ENCODE peak calls at places on chromosome 4, in nine cellular contexts. One of them, this sample, is unnamed.
A peak's percentile ranks its signal among the peaks of the same experiment; 100 is the strongest.

GRCh38 chr4:85867281-85867680 is 392.3 kb downstream of the ARHGAP24 start:
- DNase-seq in stimulated activated naive CD4-positive, alpha-beta T cell: no peak
- DNase-seq in T-cell: no peak
- DNase-seq in hippocampal formation: no peak
- DNase-seq in left cardiac atrium: no peak
- DNase-seq in fibroblast of lung: no peak
- DNase-seq in substantia nigra: no peak
- DNase-seq in mucosa of descending colon: no peak
- DNase-seq in endothelial cell: no peak
- DNase-seq in this sample: no peak

GRCh38 chr4:8191136-8191747 is 7.8 kb upstream of the SH3TC1 start:
- DNase-seq in stimulated activated naive CD4-positive, alpha-beta T cell: no peak
- DNase-seq in T-cell: no peak
- DNase-seq in hippocampal formation: no peak
- DNase-seq in left cardiac atrium: peak; percentile 90
- DNase-seq in fibroblast of lung: peak; percentile 77
- DNase-seq in substantia nigra: peak; percentile 26
- DNase-seq in mucosa of descending colon: peak; percentile 51
- DNase-seq in endothelial cell: no peak
- DNase-seq in this sample: peak; percentile 85

GRCh38 chr4:130563185-130563890 is 1467.4 kb downstream of the C4orf33 start:
- DNase-seq in stimulated activated naive CD4-positive, alpha-beta T cell: no peak
- DNase-seq in T-cell: no peak
- DNase-seq in hippocampal formation: peak; percentile 4
- DNase-seq in left cardiac atrium: peak; percentile 69
- DNase-seq in fibroblast of lung: peak; percentile 66
- DNase-seq in substantia nigra: no peak
- DNase-seq in mucosa of descending colon: peak; percentile 12
- DNase-seq in endothelial cell: peak; percentile 27
- DNase-seq in this sample: no peak

GRCh38 chr4:8117278-8117682 is 41.3 kb downstream of the ABLIM2 start:
- DNase-seq in stimulated activated naive CD4-positive, alpha-beta T cell: peak; percentile 28
- DNase-seq in T-cell: peak; percentile 2
- DNase-seq in hippocampal formation: no peak
- DNase-seq in left cardiac atrium: peak; percentile 47
- DNase-seq in fibroblast of lung: no peak
- DNase-seq in substantia nigra: no peak
- DNase-seq in mucosa of descending colon: peak; percentile 80
- DNase-seq in endothelial cell: no peak
- DNase-seq in this sample: no peak

GRCh38 chr4:69970071-69970470 is 4.5 kb upstream of the CSN2 start:
- DNase-seq in stimulated activated naive CD4-positive, alpha-beta T cell: no peak
- DNase-seq in T-cell: no peak
- DNase-seq in hippocampal formation: no peak
- DNase-seq in left cardiac atrium: no peak
- DNase-seq in fibroblast of lung: no peak
- DNase-seq in substantia nigra: no peak
- DNase-seq in mucosa of descending colon: no peak
- DNase-seq in endothelial cell: no peak
- DNase-seq in this sample: no peak

GRCh38 chr4:182724414-182724813 is 192.8 kb downstream of the DCTD start:
- DNase-seq in stimulated activated naive CD4-positive, alpha-beta T cell: no peak
- DNase-seq in T-cell: no peak
- DNase-seq in hippocampal formation: no peak
- DNase-seq in left cardiac atrium: no peak
- DNase-seq in fibroblast of lung: peak; percentile 8
- DNase-seq in substantia nigra: no peak
- DNase-seq in mucosa of descending colon: peak; percentile 3
- DNase-seq in endothelial cell: no peak
- DNase-seq in this sample: no peak

GRCh38 chr4:106803107-106803506 is 233.0 kb downstream of the DKK2 start:
- DNase-seq in stimulated activated naive CD4-positive, alpha-beta T cell: no peak
- DNase-seq in T-cell: no peak
- DNase-seq in hippocampal formation: no peak
- DNase-seq in left cardiac atrium: no peak
- DNase-seq in fibroblast of lung: peak; percentile 10
- DNase-seq in substantia nigra: no peak
- DNase-seq in mucosa of descending colon: no peak
- DNase-seq in endothelial cell: no peak
- DNase-seq in this sample: no peak

GRCh38 chr4:53932784-53933183 is 131.6 kb downstream of the CHIC2 start:
- DNase-seq in stimulated activated naive CD4-positive, alpha-beta T cell: no peak
- DNase-seq in T-cell: no peak
- DNase-seq in hippocampal formation: no peak
- DNase-seq in left cardiac atrium: no peak
- DNase-seq in fibroblast of lung: peak; percentile 100
- DNase-seq in substantia nigra: no peak
- DNase-seq in mucosa of descending colon: no peak
- DNase-seq in endothelial cell: no peak
- DNase-seq in this sample: no peak

GRCh38 chr4:90718926-90719325 is 591.7 kb downstream of the CCSER1 start:
- DNase-seq in stimulated activated naive CD4-positive, alpha-beta T cell: no peak
- DNase-seq in T-cell: no peak
- DNase-seq in hippocampal formation: no peak
- DNase-seq in left cardiac atrium: no peak
- DNase-seq in fibroblast of lung: no peak
- DNase-seq in substantia nigra: no peak
- DNase-seq in mucosa of descending colon: no peak
- DNase-seq in endothelial cell: no peak
- DNase-seq in this sample: no peak

GRCh38 chr4:40233227-40233626 is 36.4 kb downstream of the RHOH start:
- DNase-seq in stimulated activated naive CD4-positive, alpha-beta T cell: no peak
- DNase-seq in T-cell: no peak
- DNase-seq in hippocampal formation: no peak
- DNase-seq in left cardiac atrium: no peak
- DNase-seq in fibroblast of lung: no peak
- DNase-seq in substantia nigra: no peak
- DNase-seq in mucosa of descending colon: no peak
- DNase-seq in endothelial cell: no peak
- DNase-seq in this sample: no peak

GRCh38 chr4:39975488-39976089 is 2.1 kb downstream of the PDS5A start:
- DNase-seq in stimulated activated naive CD4-positive, alpha-beta T cell: no peak
- DNase-seq in T-cell: no peak
- DNase-seq in hippocampal formation: no peak
- DNase-seq in left cardiac atrium: no peak
- DNase-seq in fibroblast of lung: peak; percentile 52
- DNase-seq in substantia nigra: no peak
- DNase-seq in mucosa of descending colon: no peak
- DNase-seq in endothelial cell: no peak
- DNase-seq in this sample: no peak

GRCh38 chr4:7600247-7600646 is 165.5 kb upstream of the PSAPL1 start:
- DNase-seq in stimulated activated naive CD4-positive, alpha-beta T cell: no peak
- DNase-seq in T-cell: no peak
- DNase-seq in hippocampal formation: no peak
- DNase-seq in left cardiac atrium: no peak
- DNase-seq in fibroblast of lung: no peak
- DNase-seq in substantia nigra: no peak
- DNase-seq in mucosa of descending colon: no peak
- DNase-seq in endothelial cell: no peak
- DNase-seq in this sample: no peak

GRCh38 chr4:143372093-143372915 is 35.6 kb downstream of the GAB1 start:
- DNase-seq in stimulated activated naive CD4-positive, alpha-beta T cell: no peak
- DNase-seq in T-cell: no peak
- DNase-seq in hippocampal formation: no peak
- DNase-seq in left cardiac atrium: no peak
- DNase-seq in fibroblast of lung: no peak
- DNase-seq in substantia nigra: no peak
- DNase-seq in mucosa of descending colon: no peak
- DNase-seq in endothelial cell: no peak
- DNase-seq in this sample: no peak

GRCh38 chr4:95534032-95534431 is 14.7 kb downstream of the UNC5C start:
- DNase-seq in stimulated activated naive CD4-positive, alpha-beta T cell: no peak
- DNase-seq in T-cell: no peak
- DNase-seq in hippocampal formation: no peak
- DNase-seq in left cardiac atrium: no peak
- DNase-seq in fibroblast of lung: no peak
- DNase-seq in substantia nigra: no peak
- DNase-seq in mucosa of descending colon: no peak
- DNase-seq in endothelial cell: no peak
- DNase-seq in this sample: no peak

GRCh38 chr4:47831026-47831689 is 6.7 kb downstream of the CORIN start:
- DNase-seq in stimulated activated naive CD4-positive, alpha-beta T cell: no peak
- DNase-seq in T-cell: no peak
- DNase-seq in hippocampal formation: no peak
- DNase-seq in left cardiac atrium: no peak
- DNase-seq in fibroblast of lung: no peak
- DNase-seq in substantia nigra: no peak
- DNase-seq in mucosa of descending colon: no peak
- DNase-seq in endothelial cell: no peak
- DNase-seq in this sample: no peak

GRCh38 chr4:112370466-112370865 is 73.3 kb downstream of the ALPK1 start:
- DNase-seq in stimulated activated naive CD4-positive, alpha-beta T cell: no peak
- DNase-seq in T-cell: no peak
- DNase-seq in hippocampal formation: no peak
- DNase-seq in left cardiac atrium: no peak
- DNase-seq in fibroblast of lung: no peak
- DNase-seq in substantia nigra: no peak
- DNase-seq in mucosa of descending colon: no peak
- DNase-seq in endothelial cell: no peak
- DNase-seq in this sample: no peak

GRCh38 chr4:177005801-177006230 is 213.1 kb upstream of the VEGFC start:
- DNase-seq in stimulated activated naive CD4-positive, alpha-beta T cell: no peak
- DNase-seq in T-cell: no peak
- DNase-seq in hippocampal formation: no peak
- DNase-seq in left cardiac atrium: no peak
- DNase-seq in fibroblast of lung: peak; percentile 93
- DNase-seq in substantia nigra: no peak
- DNase-seq in mucosa of descending colon: no peak
- DNase-seq in endothelial cell: no peak
- DNase-seq in this sample: no peak

GRCh38 chr4:183436417-183436816 is 8.0 kb upstream of the CDKN2AIP start:
- DNase-seq in stimulated activated naive CD4-positive, alpha-beta T cell: no peak
- DNase-seq in T-cell: no peak
- DNase-seq in hippocampal formation: no peak
- DNase-seq in left cardiac atrium: no peak
- DNase-seq in fibroblast of lung: no peak
- DNase-seq in substantia nigra: no peak
- DNase-seq in mucosa of descending colon: no peak
- DNase-seq in endothelial cell: no peak
- DNase-seq in this sample: no peak

GRCh38 chr4:75745192-75745591 is 20.8 kb downstream of the USO1 start:
- DNase-seq in stimulated activated naive CD4-positive, alpha-beta T cell: no peak
- DNase-seq in T-cell: no peak
- DNase-seq in hippocampal formation: no peak
- DNase-seq in left cardiac atrium: no peak
- DNase-seq in fibroblast of lung: peak; percentile 59
- DNase-seq in substantia nigra: no peak
- DNase-seq in mucosa of descending colon: no peak
- DNase-seq in endothelial cell: no peak
- DNase-seq in this sample: no peak

GRCh38 chr4:83108101-83108861 is 6.2 kb downstream of the PLAC8 start:
- DNase-seq in stimulated activated naive CD4-positive, alpha-beta T cell: no peak
- DNase-seq in T-cell: no peak
- DNase-seq in hippocampal formation: no peak
- DNase-seq in left cardiac atrium: no peak
- DNase-seq in fibroblast of lung: no peak
- DNase-seq in substantia nigra: no peak
- DNase-seq in mucosa of descending colon: no peak
- DNase-seq in endothelial cell: no peak
- DNase-seq in this sample: no peak

GRCh38 chr4:7650606-7651400 is 216.1 kb upstream of the PSAPL1 start:
- DNase-seq in stimulated activated naive CD4-positive, alpha-beta T cell: no peak
- DNase-seq in T-cell: peak; percentile 12
- DNase-seq in hippocampal formation: no peak
- DNase-seq in left cardiac atrium: no peak
- DNase-seq in fibroblast of lung: peak; percentile 64
- DNase-seq in substantia nigra: no peak
- DNase-seq in mucosa of descending colon: no peak
- DNase-seq in endothelial cell: peak; percentile 42
- DNase-seq in this sample: peak; percentile 44

GRCh38 chr4:145058256-145058655 is 39.7 kb downstream of the ANAPC10 start:
- DNase-seq in stimulated activated naive CD4-positive, alpha-beta T cell: no peak
- DNase-seq in T-cell: no peak
- DNase-seq in hippocampal formation: no peak
- DNase-seq in left cardiac atrium: no peak
- DNase-seq in fibroblast of lung: peak; percentile 36
- DNase-seq in substantia nigra: no peak
- DNase-seq in mucosa of descending colon: no peak
- DNase-seq in endothelial cell: no peak
- DNase-seq in this sample: no peak

GRCh38 chr4:108333353-108333920 is 164.7 kb upstream of the LEF1 start:
- DNase-seq in stimulated activated naive CD4-positive, alpha-beta T cell: no peak
- DNase-seq in T-cell: no peak
- DNase-seq in hippocampal formation: no peak
- DNase-seq in left cardiac atrium: no peak
- DNase-seq in fibroblast of lung: no peak
- DNase-seq in substantia nigra: no peak
- DNase-seq in mucosa of descending colon: no peak
- DNase-seq in endothelial cell: no peak
- DNase-seq in this sample: no peak

GRCh38 chr4:138665851-138666250 is 349.7 kb upstream of the NOCT start:
- DNase-seq in stimulated activated naive CD4-positive, alpha-beta T cell: no peak
- DNase-seq in T-cell: no peak
- DNase-seq in hippocampal formation: no peak
- DNase-seq in left cardiac atrium: no peak
- DNase-seq in fibroblast of lung: no peak
- DNase-seq in substantia nigra: no peak
- DNase-seq in mucosa of descending colon: no peak
- DNase-seq in endothelial cell: no peak
- DNase-seq in this sample: no peak

GRCh38 chr4:73499996-73500765 is 18.6 kb downstream of the AFM start:
- DNase-seq in stimulated activated naive CD4-positive, alpha-beta T cell: no peak
- DNase-seq in T-cell: no peak
- DNase-seq in hippocampal formation: no peak
- DNase-seq in left cardiac atrium: no peak
- DNase-seq in fibroblast of lung: no peak
- DNase-seq in substantia nigra: no peak
- DNase-seq in mucosa of descending colon: no peak
- DNase-seq in endothelial cell: no peak
- DNase-seq in this sample: no peak

GRCh38 chr4:28082686-28083390 is 1222.2 kb downstream of the STIM2 start:
- DNase-seq in stimulated activated naive CD4-positive, alpha-beta T cell: no peak
- DNase-seq in T-cell: no peak
- DNase-seq in hippocampal formation: no peak
- DNase-seq in left cardiac atrium: no peak
- DNase-seq in fibroblast of lung: no peak
- DNase-seq in substantia nigra: no peak
- DNase-seq in mucosa of descending colon: no peak
- DNase-seq in endothelial cell: no peak
- DNase-seq in this sample: no peak

GRCh38 chr4:12244949-12245348 is 816.3 kb upstream of the HS3ST1 start:
- DNase-seq in stimulated activated naive CD4-positive, alpha-beta T cell: no peak
- DNase-seq in T-cell: no peak
- DNase-seq in hippocampal formation: no peak
- DNase-seq in left cardiac atrium: no peak
- DNase-seq in fibroblast of lung: no peak
- DNase-seq in substantia nigra: no peak
- DNase-seq in mucosa of descending colon: no peak
- DNase-seq in endothelial cell: no peak
- DNase-seq in this sample: no peak

GRCh38 chr4:70236125-70236524 is 6.3 kb upstream of the CSN3 start:
- DNase-seq in stimulated activated naive CD4-positive, alpha-beta T cell: no peak
- DNase-seq in T-cell: no peak
- DNase-seq in hippocampal formation: no peak
- DNase-seq in left cardiac atrium: no peak
- DNase-seq in fibroblast of lung: no peak
- DNase-seq in substantia nigra: no peak
- DNase-seq in mucosa of descending colon: no peak
- DNase-seq in endothelial cell: no peak
- DNase-seq in this sample: no peak

GRCh38 chr4:168664242-168664897 is 167.5 kb downstream of the PALLD start:
- DNase-seq in stimulated activated naive CD4-positive, alpha-beta T cell: no peak
- DNase-seq in T-cell: no peak
- DNase-seq in hippocampal formation: no peak
- DNase-seq in left cardiac atrium: no peak
- DNase-seq in fibroblast of lung: peak; percentile 57
- DNase-seq in substantia nigra: no peak
- DNase-seq in mucosa of descending colon: no peak
- DNase-seq in endothelial cell: no peak
- DNase-seq in this sample: no peak

GRCh38 chr4:8617486-8618040 is 25.0 kb downstream of the CPZ start:
- DNase-seq in stimulated activated naive CD4-positive, alpha-beta T cell: no peak
- DNase-seq in T-cell: no peak
- DNase-seq in hippocampal formation: no peak
- DNase-seq in left cardiac atrium: peak; percentile 16
- DNase-seq in fibroblast of lung: no peak
- DNase-seq in substantia nigra: no peak
- DNase-seq in mucosa of descending colon: no peak
- DNase-seq in endothelial cell: no peak
- DNase-seq in this sample: no peak

GRCh38 chr4:100042235-100042634 is 92.2 kb upstream of the H2AZ1 start:
- DNase-seq in stimulated activated naive CD4-positive, alpha-beta T cell: no peak
- DNase-seq in T-cell: no peak
- DNase-seq in hippocampal formation: no peak
- DNase-seq in left cardiac atrium: no peak
- DNase-seq in fibroblast of lung: no peak
- DNase-seq in substantia nigra: no peak
- DNase-seq in mucosa of descending colon: no peak
- DNase-seq in endothelial cell: no peak
- DNase-seq in this sample: no peak